ENCODE peak calls at places on chromosomes 6 and 20, in four cellular contexts. K, E, Q and H are unnamed samples.
A peak's percentile ranks its signal among the peaks of the same experiment; 100 is the strongest.

GRCh38 chr6:2999621-3000455 is at the start of gene NQO2:
- DNase-seq in Q (peak; percentile 75), K (peak; percentile 96), E (peak; percentile 92), H (peak; percentile 96)

GRCh38 chr6:64064919-64065318 is 429.3 kb downstream of the PHF3 start:
- DNase-seq in Q (no peak), E (no peak), K (no peak), H (no peak)

GRCh38 chr6:161223646-161224045 is 50.2 kb downstream of the AGPAT4 start:
- DNase-seq in Q (no peak), K (no peak), E (no peak), H (no peak)

GRCh38 chr20:64140956-64141355 is 23.3 kb upstream of the MYT1 start:
- DNase-seq in E (no peak), Q (no peak), K (no peak), H (no peak)

GRCh38 chr6:165059032-165059431 is 250.4 kb downstream of the C6orf118 start:
- DNase-seq in K (no peak), E (no peak), Q (no peak), H (no peak)

GRCh38 chr6:111256646-111257045 is 169.3 kb downstream of the SLC16A10 start:
- DNase-seq in E (no peak), K (no peak), Q (no peak), H (no peak)

GRCh38 chr20:36624068-36624813 is 18.7 kb downstream of the RAB5IF start:
- DNase-seq in E (no peak), K (no peak), Q (no peak), H (no peak)

GRCh38 chr6:71035871-71036270 is 79.0 kb upstream of the B3GAT2 start:
- DNase-seq in Q (no peak), K (no peak), E (no peak), H (no peak)

GRCh38 chr20:36482044-36482473 is 59.3 kb upstream of the MYL9 start:
- DNase-seq in K (peak; percentile 64), Q (no peak), E (peak; percentile 79), H (no peak)

GRCh38 chr6:26304213-26305096 is 60.5 kb upstream of the BTN3A2 start:
- DNase-seq in E (no peak), K (no peak), Q (peak; percentile 72), H (peak; percentile 43)

GRCh38 chr20:22522701-22523100 is 61.7 kb downstream of the FOXA2 start:
- DNase-seq in K (no peak), Q (no peak), E (no peak), H (no peak)

GRCh38 chr6:168799067-168799466 is 358.1 kb downstream of the SMOC2 start:
- DNase-seq in K (no peak), E (no peak), Q (no peak), H (no peak)

GRCh38 chr6:54633601-54634000 is 213.0 kb upstream of the FAM83B start:
- DNase-seq in K (no peak), E (no peak), Q (no peak), H (no peak)